ENCODE peak calls at places on chromosomes 6 and 20, in four cellular contexts. One of them, this sample, is unnamed. For H3K36me3, the result is how much of the 10 kb centered on the place peaks cover.

GRCh38 chr6:126625019-126625418 is 285.1 kb downstream of the CENPW start:
- DNase-seq in brain microvascular endothelial cell: peak
- DNase-seq in mucosa of descending colon: no peak
- DNase-seq in PC-9: peak
- DNase-seq in this sample: no peak

GRCh38 chr6:34793877-34794276 is 2.0 kb downstream of the BLTP3A start:
- DNase-seq in brain microvascular endothelial cell: no peak
- DNase-seq in mucosa of descending colon: no peak
- DNase-seq in PC-9: no peak
- DNase-seq in this sample: no peak

GRCh38 chr20:38209736-38210405 is 44.8 kb upstream of the TGM2 start:
- DNase-seq in brain microvascular endothelial cell: no peak
- DNase-seq in mucosa of descending colon: no peak
- DNase-seq in PC-9: no peak
- DNase-seq in this sample: no peak

GRCh38 chr6:36443498-36443844 is 671 bp downstream of the KCTD20 start:
- DNase-seq in brain microvascular endothelial cell: no peak
- DNase-seq in mucosa of descending colon: no peak
- DNase-seq in PC-9: no peak
- DNase-seq in this sample: no peak

GRCh38 chr20:50190251-50191064 is at the start of gene CEBPB:
- DNase-seq in brain microvascular endothelial cell: peak
- DNase-seq in mucosa of descending colon: peak
- DNase-seq in PC-9: peak
- DNase-seq in this sample: peak

GRCh38 chr6:166420351-166420750 is 37.6 kb upstream of the MPC1 start:
- DNase-seq in brain microvascular endothelial cell: peak
- DNase-seq in mucosa of descending colon: no peak
- DNase-seq in PC-9: no peak
- DNase-seq in this sample: no peak

GRCh38 chr20:36469973-36470372 is 71.3 kb upstream of the MYL9 start:
- DNase-seq in brain microvascular endothelial cell: no peak
- DNase-seq in mucosa of descending colon: no peak
- DNase-seq in PC-9: no peak
- DNase-seq in this sample: no peak

GRCh38 chr20:58389324-58389967 is 417 bp downstream of the VAPB start:
- DNase-seq in brain microvascular endothelial cell: no peak
- DNase-seq in mucosa of descending colon: no peak
- DNase-seq in PC-9: peak
- DNase-seq in this sample: peak

GRCh38 chr6:82363368-82364086 is at the start of gene TPBG:
- DNase-seq in brain microvascular endothelial cell: peak
- DNase-seq in mucosa of descending colon: peak
- DNase-seq in PC-9: peak
- DNase-seq in this sample: no peak

GRCh38 chr20:62143976-62144825 is 632 bp downstream of the SS18L1 start:
- DNase-seq in brain microvascular endothelial cell: no peak
- DNase-seq in mucosa of descending colon: peak
- DNase-seq in PC-9: peak
- DNase-seq in this sample: no peak
- TF ChIP-seq CTCF in brain microvascular endothelial cell: no peak
- TF ChIP-seq CTCF in mucosa of descending colon: no peak
- TF ChIP-seq CTCF in PC-9: no peak
- TF ChIP-seq CTCF in this sample: no peak

DNA sequence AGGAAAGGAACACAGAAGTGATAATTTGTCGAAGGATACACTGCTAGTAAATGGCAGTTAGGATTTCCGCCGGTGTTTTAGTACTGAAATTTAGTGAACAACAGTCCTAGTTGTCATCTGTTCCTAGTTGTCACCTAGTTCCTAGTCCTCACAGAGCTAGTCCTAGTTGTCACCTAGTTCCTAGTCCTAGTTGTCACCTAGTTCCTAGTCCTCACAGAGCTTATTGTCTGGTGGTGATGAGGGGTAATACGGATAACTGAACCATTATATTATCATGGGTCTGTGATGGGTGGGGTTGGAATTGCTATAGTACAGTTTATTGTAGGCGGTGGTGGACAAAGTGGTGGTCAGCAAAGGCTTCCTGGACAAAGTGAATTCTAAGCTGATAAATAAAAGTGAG is 1.8 kb downstream of the SNRNP48 start:
- DNase-seq in brain microvascular endothelial cell: no peak
- DNase-seq in mucosa of descending colon: no peak
- DNase-seq in PC-9: no peak
- DNase-seq in this sample: no peak
- H3K4me3 ChIP-seq in brain microvascular endothelial cell: no peak
- H3K4me3 ChIP-seq in mucosa of descending colon: no peak
- H3K4me3 ChIP-seq in PC-9: no peak
- H3K4me3 ChIP-seq in this sample: no peak

GRCh38 chr6:122423734-122424133 is 24.3 kb downstream of the HSF2 start:
- DNase-seq in brain microvascular endothelial cell: no peak
- DNase-seq in mucosa of descending colon: no peak
- DNase-seq in PC-9: no peak
- DNase-seq in this sample: no peak

GRCh38 chr6:122422614-122423267 is 23.3 kb downstream of the HSF2 start:
- DNase-seq in brain microvascular endothelial cell: no peak
- DNase-seq in mucosa of descending colon: no peak
- DNase-seq in PC-9: no peak
- DNase-seq in this sample: no peak

GRCh38 chr6:122429328-122429727 is 29.9 kb downstream of the HSF2 start:
- DNase-seq in brain microvascular endothelial cell: no peak
- DNase-seq in mucosa of descending colon: no peak
- DNase-seq in PC-9: no peak
- DNase-seq in this sample: no peak

GRCh38 chr6:122428781-122429180 is 29.3 kb downstream of the HSF2 start:
- DNase-seq in brain microvascular endothelial cell: no peak
- DNase-seq in mucosa of descending colon: no peak
- DNase-seq in PC-9: no peak
- DNase-seq in this sample: no peak

GRCh38 chr6:122426597-122426996 is 27.1 kb downstream of the HSF2 start:
- DNase-seq in brain microvascular endothelial cell: no peak
- DNase-seq in mucosa of descending colon: no peak
- DNase-seq in PC-9: no peak
- DNase-seq in this sample: no peak
- H3K36me3 ChIP-seq in brain microvascular endothelial cell: under half
- H3K36me3 ChIP-seq in mucosa of descending colon: under half
- H3K36me3 ChIP-seq in PC-9: under half
- H3K36me3 ChIP-seq in this sample: under half

GRCh38 chr6:47242483-47243386 is 67.0 kb downstream of the TNFRSF21 start:
- DNase-seq in brain microvascular endothelial cell: peak
- DNase-seq in mucosa of descending colon: peak
- DNase-seq in PC-9: peak
- DNase-seq in this sample: peak

GRCh38 chr6:47245745-47246371 is 63.8 kb downstream of the TNFRSF21 start:
- DNase-seq in brain microvascular endothelial cell: no peak
- DNase-seq in mucosa of descending colon: no peak
- DNase-seq in PC-9: no peak
- DNase-seq in this sample: no peak

GRCh38 chr6:47238456-47238995 is 71.2 kb downstream of the TNFRSF21 start:
- DNase-seq in brain microvascular endothelial cell: no peak
- DNase-seq in mucosa of descending colon: no peak
- DNase-seq in PC-9: no peak
- DNase-seq in this sample: no peak

GRCh38 chr6:47240277-47240890 is 69.3 kb downstream of the TNFRSF21 start:
- DNase-seq in brain microvascular endothelial cell: no peak
- DNase-seq in mucosa of descending colon: no peak
- DNase-seq in PC-9: no peak
- DNase-seq in this sample: no peak

GRCh38 chr6:47241742-47242482 is 67.8 kb downstream of the TNFRSF21 start:
- DNase-seq in brain microvascular endothelial cell: no peak
- DNase-seq in mucosa of descending colon: no peak
- DNase-seq in PC-9: no peak
- DNase-seq in this sample: no peak
- TF ChIP-seq CTCF in brain microvascular endothelial cell: no peak
- TF ChIP-seq CTCF in mucosa of descending colon: no peak
- TF ChIP-seq CTCF in PC-9: no peak
- TF ChIP-seq CTCF in this sample: no peak

This sample was measured in CD8-positive, alpha-beta T cell.